ENCODE peak calls at places on chromosomes 1 and 21, in ten cellular contexts. One of them, this sample, is unnamed.

GRCh38 chr1:38308780-38309179 is 262.2 kb upstream of the POU3F1 start:
- DNase-seq in ACHN: no peak
- DNase-seq in GM12865: no peak
- DNase-seq in coronary artery: no peak
- DNase-seq in AG10803: peak; percentile 5
- DNase-seq in NCI-H2081 treated with DMSO at 0.1 percent for 48 hours: no peak
- DNase-seq in stimulated activated naive CD8-positive, alpha-beta T cell treated with anti-CD3 and anti-CD28 coated beads, Interleukin-15, Interleukin-2, amounts not matched to agents 100 U/mL and 50 U/mL, for 24 hours: no peak
- DNase-seq in CD8-positive, alpha-beta memory T cell: no peak
- DNase-seq in stimulated activated CD4-positive, alpha-beta T cell treated with anti-CD3 and anti-CD28 coated beads, Interleukin-1b, Interleukin-23, amount 100 ng/mL, for 48 hours: no peak
- DNase-seq in nucleus accumbens: no peak
- DNase-seq in this sample: no peak

GRCh38 chr1:200880212-200880611 is 7.4 kb downstream of the GPR25 start:
- DNase-seq in ACHN: no peak
- DNase-seq in GM12865: peak; percentile 78
- DNase-seq in coronary artery: no peak
- DNase-seq in AG10803: no peak
- DNase-seq in NCI-H2081 treated with DMSO at 0.1 percent for 48 hours: no peak
- DNase-seq in stimulated activated naive CD8-positive, alpha-beta T cell treated with anti-CD3 and anti-CD28 coated beads, Interleukin-15, Interleukin-2, amounts not matched to agents 100 U/mL and 50 U/mL, for 24 hours: no peak
- DNase-seq in CD8-positive, alpha-beta memory T cell: no peak
- DNase-seq in stimulated activated CD4-positive, alpha-beta T cell treated with anti-CD3 and anti-CD28 coated beads, Interleukin-1b, Interleukin-23, amount 100 ng/mL, for 48 hours: peak; percentile 51
- DNase-seq in nucleus accumbens: no peak
- DNase-seq in this sample: no peak

GRCh38 chr1:9825101-9826074 is 1.6 kb upstream of the CLSTN1 start:
- DNase-seq in ACHN: peak; percentile 92
- DNase-seq in GM12865: peak; percentile 58
- DNase-seq in coronary artery: no peak
- DNase-seq in AG10803: peak; percentile 36
- DNase-seq in NCI-H2081 treated with DMSO at 0.1 percent for 48 hours: no peak
- DNase-seq in stimulated activated naive CD8-positive, alpha-beta T cell treated with anti-CD3 and anti-CD28 coated beads, Interleukin-15, Interleukin-2, amounts not matched to agents 100 U/mL and 50 U/mL, for 24 hours: peak; percentile 42
- DNase-seq in CD8-positive, alpha-beta memory T cell: peak; percentile 44
- DNase-seq in stimulated activated CD4-positive, alpha-beta T cell treated with anti-CD3 and anti-CD28 coated beads, Interleukin-1b, Interleukin-23, amount 100 ng/mL, for 48 hours: peak; percentile 24
- DNase-seq in nucleus accumbens: no peak
- DNase-seq in this sample: peak; percentile 32

GRCh38 chr1:203304919-203305808 is at the start of gene BTG2:
- DNase-seq in ACHN: peak; percentile 94
- DNase-seq in GM12865: peak; percentile 96
- DNase-seq in coronary artery: peak; percentile 97
- DNase-seq in AG10803: peak; percentile 83
- DNase-seq in NCI-H2081 treated with DMSO at 0.1 percent for 48 hours: peak; percentile 78
- DNase-seq in stimulated activated naive CD8-positive, alpha-beta T cell treated with anti-CD3 and anti-CD28 coated beads, Interleukin-15, Interleukin-2, amounts not matched to agents 100 U/mL and 50 U/mL, for 24 hours: peak; percentile 93
- DNase-seq in CD8-positive, alpha-beta memory T cell: peak; percentile 89
- DNase-seq in stimulated activated CD4-positive, alpha-beta T cell treated with anti-CD3 and anti-CD28 coated beads, Interleukin-1b, Interleukin-23, amount 100 ng/mL, for 48 hours: peak; percentile 93
- DNase-seq in nucleus accumbens: peak; percentile 91
- DNase-seq in this sample: peak; percentile 66

GRCh38 chr1:78102082-78102481 is 56.3 kb downstream of the GIPC2 start:
- DNase-seq in ACHN: peak; percentile 82
- DNase-seq in GM12865: no peak
- DNase-seq in coronary artery: no peak
- DNase-seq in AG10803: peak; percentile 82
- DNase-seq in NCI-H2081 treated with DMSO at 0.1 percent for 48 hours: no peak
- DNase-seq in stimulated activated naive CD8-positive, alpha-beta T cell treated with anti-CD3 and anti-CD28 coated beads, Interleukin-15, Interleukin-2, amounts not matched to agents 100 U/mL and 50 U/mL, for 24 hours: no peak
- DNase-seq in CD8-positive, alpha-beta memory T cell: no peak
- DNase-seq in stimulated activated CD4-positive, alpha-beta T cell treated with anti-CD3 and anti-CD28 coated beads, Interleukin-1b, Interleukin-23, amount 100 ng/mL, for 48 hours: no peak
- DNase-seq in nucleus accumbens: no peak
- DNase-seq in this sample: peak; percentile 70

GRCh38 chr1:176521211-176521610 is 58.2 kb downstream of the PAPPA2 start:
- DNase-seq in ACHN: no peak
- DNase-seq in GM12865: no peak
- DNase-seq in coronary artery: no peak
- DNase-seq in AG10803: no peak
- DNase-seq in NCI-H2081 treated with DMSO at 0.1 percent for 48 hours: no peak
- DNase-seq in stimulated activated naive CD8-positive, alpha-beta T cell treated with anti-CD3 and anti-CD28 coated beads, Interleukin-15, Interleukin-2, amounts not matched to agents 100 U/mL and 50 U/mL, for 24 hours: no peak
- DNase-seq in CD8-positive, alpha-beta memory T cell: no peak
- DNase-seq in stimulated activated CD4-positive, alpha-beta T cell treated with anti-CD3 and anti-CD28 coated beads, Interleukin-1b, Interleukin-23, amount 100 ng/mL, for 48 hours: no peak
- DNase-seq in nucleus accumbens: no peak
- DNase-seq in this sample: no peak

GRCh38 chr1:23421752-23422312 is 2.7 kb downstream of the TCEA3 start:
- DNase-seq in ACHN: no peak
- DNase-seq in GM12865: no peak
- DNase-seq in coronary artery: no peak
- DNase-seq in AG10803: peak; percentile 83
- DNase-seq in NCI-H2081 treated with DMSO at 0.1 percent for 48 hours: no peak
- DNase-seq in stimulated activated naive CD8-positive, alpha-beta T cell treated with anti-CD3 and anti-CD28 coated beads, Interleukin-15, Interleukin-2, amounts not matched to agents 100 U/mL and 50 U/mL, for 24 hours: no peak
- DNase-seq in CD8-positive, alpha-beta memory T cell: no peak
- DNase-seq in stimulated activated CD4-positive, alpha-beta T cell treated with anti-CD3 and anti-CD28 coated beads, Interleukin-1b, Interleukin-23, amount 100 ng/mL, for 48 hours: no peak
- DNase-seq in nucleus accumbens: no peak
- DNase-seq in this sample: peak; percentile 55

GRCh38 chr1:116211294-116211693 is 100.1 kb downstream of the MAB21L3 start:
- DNase-seq in ACHN: no peak
- DNase-seq in GM12865: no peak
- DNase-seq in coronary artery: no peak
- DNase-seq in AG10803: no peak
- DNase-seq in NCI-H2081 treated with DMSO at 0.1 percent for 48 hours: no peak
- DNase-seq in stimulated activated naive CD8-positive, alpha-beta T cell treated with anti-CD3 and anti-CD28 coated beads, Interleukin-15, Interleukin-2, amounts not matched to agents 100 U/mL and 50 U/mL, for 24 hours: no peak
- DNase-seq in CD8-positive, alpha-beta memory T cell: no peak
- DNase-seq in stimulated activated CD4-positive, alpha-beta T cell treated with anti-CD3 and anti-CD28 coated beads, Interleukin-1b, Interleukin-23, amount 100 ng/mL, for 48 hours: no peak
- DNase-seq in nucleus accumbens: no peak
- DNase-seq in this sample: no peak

GRCh38 chr1:70674981-70675685 is 264.1 kb downstream of the CTH start:
- DNase-seq in ACHN: no peak
- DNase-seq in GM12865: no peak
- DNase-seq in coronary artery: no peak
- DNase-seq in AG10803: no peak
- DNase-seq in NCI-H2081 treated with DMSO at 0.1 percent for 48 hours: no peak
- DNase-seq in stimulated activated naive CD8-positive, alpha-beta T cell treated with anti-CD3 and anti-CD28 coated beads, Interleukin-15, Interleukin-2, amounts not matched to agents 100 U/mL and 50 U/mL, for 24 hours: no peak
- DNase-seq in CD8-positive, alpha-beta memory T cell: no peak
- DNase-seq in stimulated activated CD4-positive, alpha-beta T cell treated with anti-CD3 and anti-CD28 coated beads, Interleukin-1b, Interleukin-23, amount 100 ng/mL, for 48 hours: no peak
- DNase-seq in nucleus accumbens: no peak
- DNase-seq in this sample: no peak

GRCh38 chr1:29900727-29901126 is 664.4 kb downstream of the PTPRU start:
- DNase-seq in ACHN: no peak
- DNase-seq in GM12865: no peak
- DNase-seq in coronary artery: no peak
- DNase-seq in AG10803: no peak
- DNase-seq in NCI-H2081 treated with DMSO at 0.1 percent for 48 hours: no peak
- DNase-seq in stimulated activated naive CD8-positive, alpha-beta T cell treated with anti-CD3 and anti-CD28 coated beads, Interleukin-15, Interleukin-2, amounts not matched to agents 100 U/mL and 50 U/mL, for 24 hours: no peak
- DNase-seq in CD8-positive, alpha-beta memory T cell: no peak
- DNase-seq in stimulated activated CD4-positive, alpha-beta T cell treated with anti-CD3 and anti-CD28 coated beads, Interleukin-1b, Interleukin-23, amount 100 ng/mL, for 48 hours: no peak
- DNase-seq in nucleus accumbens: no peak
- DNase-seq in this sample: no peak

GRCh38 chr1:29698033-29698432 is 461.7 kb downstream of the PTPRU start:
- DNase-seq in ACHN: peak; percentile 51
- DNase-seq in GM12865: peak; percentile 16
- DNase-seq in coronary artery: no peak
- DNase-seq in AG10803: peak; percentile 63
- DNase-seq in NCI-H2081 treated with DMSO at 0.1 percent for 48 hours: no peak
- DNase-seq in stimulated activated naive CD8-positive, alpha-beta T cell treated with anti-CD3 and anti-CD28 coated beads, Interleukin-15, Interleukin-2, amounts not matched to agents 100 U/mL and 50 U/mL, for 24 hours: no peak
- DNase-seq in CD8-positive, alpha-beta memory T cell: no peak
- DNase-seq in stimulated activated CD4-positive, alpha-beta T cell treated with anti-CD3 and anti-CD28 coated beads, Interleukin-1b, Interleukin-23, amount 100 ng/mL, for 48 hours: no peak
- DNase-seq in nucleus accumbens: no peak
- DNase-seq in this sample: no peak

GRCh38 chr21:29238967-29239289 is 59.8 kb upstream of the BACH1 start:
- DNase-seq in ACHN: no peak
- DNase-seq in GM12865: no peak
- DNase-seq in coronary artery: no peak
- DNase-seq in AG10803: peak; percentile 31
- DNase-seq in NCI-H2081 treated with DMSO at 0.1 percent for 48 hours: no peak
- DNase-seq in stimulated activated naive CD8-positive, alpha-beta T cell treated with anti-CD3 and anti-CD28 coated beads, Interleukin-15, Interleukin-2, amounts not matched to agents 100 U/mL and 50 U/mL, for 24 hours: no peak
- DNase-seq in CD8-positive, alpha-beta memory T cell: no peak
- DNase-seq in stimulated activated CD4-positive, alpha-beta T cell treated with anti-CD3 and anti-CD28 coated beads, Interleukin-1b, Interleukin-23, amount 100 ng/mL, for 48 hours: no peak
- DNase-seq in nucleus accumbens: no peak
- DNase-seq in this sample: no peak

GRCh38 chr1:84653130-84653680 is 37.1 kb downstream of the SSX2IP start:
- DNase-seq in ACHN: no peak
- DNase-seq in GM12865: no peak
- DNase-seq in coronary artery: no peak
- DNase-seq in AG10803: peak; percentile 12
- DNase-seq in NCI-H2081 treated with DMSO at 0.1 percent for 48 hours: no peak
- DNase-seq in stimulated activated naive CD8-positive, alpha-beta T cell treated with anti-CD3 and anti-CD28 coated beads, Interleukin-15, Interleukin-2, amounts not matched to agents 100 U/mL and 50 U/mL, for 24 hours: no peak
- DNase-seq in CD8-positive, alpha-beta memory T cell: no peak
- DNase-seq in stimulated activated CD4-positive, alpha-beta T cell treated with anti-CD3 and anti-CD28 coated beads, Interleukin-1b, Interleukin-23, amount 100 ng/mL, for 48 hours: no peak
- DNase-seq in nucleus accumbens: no peak
- DNase-seq in this sample: no peak

GRCh38 chr1:19436716-19437476 is 48.4 kb downstream of the CAPZB start:
- DNase-seq in ACHN: no peak
- DNase-seq in GM12865: no peak
- DNase-seq in coronary artery: peak; percentile 88
- DNase-seq in AG10803: no peak
- DNase-seq in NCI-H2081 treated with DMSO at 0.1 percent for 48 hours: no peak
- DNase-seq in stimulated activated naive CD8-positive, alpha-beta T cell treated with anti-CD3 and anti-CD28 coated beads, Interleukin-15, Interleukin-2, amounts not matched to agents 100 U/mL and 50 U/mL, for 24 hours: no peak
- DNase-seq in CD8-positive, alpha-beta memory T cell: no peak
- DNase-seq in stimulated activated CD4-positive, alpha-beta T cell treated with anti-CD3 and anti-CD28 coated beads, Interleukin-1b, Interleukin-23, amount 100 ng/mL, for 48 hours: no peak
- DNase-seq in nucleus accumbens: no peak
- DNase-seq in this sample: no peak

GRCh38 chr1:7289694-7290093 is 481.4 kb upstream of the VAMP3 start:
- DNase-seq in ACHN: no peak
- DNase-seq in GM12865: no peak
- DNase-seq in coronary artery: no peak
- DNase-seq in AG10803: no peak
- DNase-seq in NCI-H2081 treated with DMSO at 0.1 percent for 48 hours: no peak
- DNase-seq in stimulated activated naive CD8-positive, alpha-beta T cell treated with anti-CD3 and anti-CD28 coated beads, Interleukin-15, Interleukin-2, amounts not matched to agents 100 U/mL and 50 U/mL, for 24 hours: no peak
- DNase-seq in CD8-positive, alpha-beta memory T cell: no peak
- DNase-seq in stimulated activated CD4-positive, alpha-beta T cell treated with anti-CD3 and anti-CD28 coated beads, Interleukin-1b, Interleukin-23, amount 100 ng/mL, for 48 hours: no peak
- DNase-seq in nucleus accumbens: no peak
- DNase-seq in this sample: no peak

GRCh38 chr1:29682171-29682917 is 446.0 kb downstream of the PTPRU start:
- DNase-seq in ACHN: no peak
- DNase-seq in GM12865: no peak
- DNase-seq in coronary artery: peak; percentile 66
- DNase-seq in AG10803: no peak
- DNase-seq in NCI-H2081 treated with DMSO at 0.1 percent for 48 hours: no peak
- DNase-seq in stimulated activated naive CD8-positive, alpha-beta T cell treated with anti-CD3 and anti-CD28 coated beads, Interleukin-15, Interleukin-2, amounts not matched to agents 100 U/mL and 50 U/mL, for 24 hours: no peak
- DNase-seq in CD8-positive, alpha-beta memory T cell: no peak
- DNase-seq in stimulated activated CD4-positive, alpha-beta T cell treated with anti-CD3 and anti-CD28 coated beads, Interleukin-1b, Interleukin-23, amount 100 ng/mL, for 48 hours: no peak
- DNase-seq in nucleus accumbens: no peak
- DNase-seq in this sample: no peak

GRCh38 chr1:152110860-152111514 is 4.3 kb downstream of the TCHH start:
- DNase-seq in ACHN: peak; percentile 72
- DNase-seq in GM12865: peak; percentile 55
- DNase-seq in coronary artery: no peak
- DNase-seq in AG10803: peak; percentile 49
- DNase-seq in NCI-H2081 treated with DMSO at 0.1 percent for 48 hours: no peak
- DNase-seq in stimulated activated naive CD8-positive, alpha-beta T cell treated with anti-CD3 and anti-CD28 coated beads, Interleukin-15, Interleukin-2, amounts not matched to agents 100 U/mL and 50 U/mL, for 24 hours: peak; percentile 40
- DNase-seq in CD8-positive, alpha-beta memory T cell: no peak
- DNase-seq in stimulated activated CD4-positive, alpha-beta T cell treated with anti-CD3 and anti-CD28 coated beads, Interleukin-1b, Interleukin-23, amount 100 ng/mL, for 48 hours: peak; percentile 27
- DNase-seq in nucleus accumbens: no peak
- DNase-seq in this sample: no peak

GRCh38 chr1:87134625-87135024 is 194.1 kb upstream of the LMO4 start:
- DNase-seq in ACHN: no peak
- DNase-seq in GM12865: no peak
- DNase-seq in coronary artery: no peak
- DNase-seq in AG10803: no peak
- DNase-seq in NCI-H2081 treated with DMSO at 0.1 percent for 48 hours: no peak
- DNase-seq in stimulated activated naive CD8-positive, alpha-beta T cell treated with anti-CD3 and anti-CD28 coated beads, Interleukin-15, Interleukin-2, amounts not matched to agents 100 U/mL and 50 U/mL, for 24 hours: no peak
- DNase-seq in CD8-positive, alpha-beta memory T cell: no peak
- DNase-seq in stimulated activated CD4-positive, alpha-beta T cell treated with anti-CD3 and anti-CD28 coated beads, Interleukin-1b, Interleukin-23, amount 100 ng/mL, for 48 hours: no peak
- DNase-seq in nucleus accumbens: peak; percentile 6
- DNase-seq in this sample: no peak

GRCh38 chr1:9881838-9882249 is 28.2 kb downstream of the CTNNBIP1 start:
- DNase-seq in ACHN: peak; percentile 76
- DNase-seq in GM12865: no peak
- DNase-seq in coronary artery: no peak
- DNase-seq in AG10803: peak; percentile 75
- DNase-seq in NCI-H2081 treated with DMSO at 0.1 percent for 48 hours: no peak
- DNase-seq in stimulated activated naive CD8-positive, alpha-beta T cell treated with anti-CD3 and anti-CD28 coated beads, Interleukin-15, Interleukin-2, amounts not matched to agents 100 U/mL and 50 U/mL, for 24 hours: no peak
- DNase-seq in CD8-positive, alpha-beta memory T cell: no peak
- DNase-seq in stimulated activated CD4-positive, alpha-beta T cell treated with anti-CD3 and anti-CD28 coated beads, Interleukin-1b, Interleukin-23, amount 100 ng/mL, for 48 hours: no peak
- DNase-seq in nucleus accumbens: no peak
- DNase-seq in this sample: no peak

GRCh38 chr1:82838066-82838465 is 1037.3 kb downstream of the ADGRL2 start:
- DNase-seq in ACHN: peak; percentile 42
- DNase-seq in GM12865: no peak
- DNase-seq in coronary artery: no peak
- DNase-seq in AG10803: peak; percentile 6
- DNase-seq in NCI-H2081 treated with DMSO at 0.1 percent for 48 hours: no peak
- DNase-seq in stimulated activated naive CD8-positive, alpha-beta T cell treated with anti-CD3 and anti-CD28 coated beads, Interleukin-15, Interleukin-2, amounts not matched to agents 100 U/mL and 50 U/mL, for 24 hours: no peak
- DNase-seq in CD8-positive, alpha-beta memory T cell: no peak
- DNase-seq in stimulated activated CD4-positive, alpha-beta T cell treated with anti-CD3 and anti-CD28 coated beads, Interleukin-1b, Interleukin-23, amount 100 ng/mL, for 48 hours: no peak
- DNase-seq in nucleus accumbens: no peak
- DNase-seq in this sample: no peak

GRCh38 chr1:177122461-177122860 is 42.1 kb downstream of the ASTN1 start:
- DNase-seq in ACHN: no peak
- DNase-seq in GM12865: no peak
- DNase-seq in coronary artery: no peak
- DNase-seq in AG10803: no peak
- DNase-seq in NCI-H2081 treated with DMSO at 0.1 percent for 48 hours: no peak
- DNase-seq in stimulated activated naive CD8-positive, alpha-beta T cell treated with anti-CD3 and anti-CD28 coated beads, Interleukin-15, Interleukin-2, amounts not matched to agents 100 U/mL and 50 U/mL, for 24 hours: no peak
- DNase-seq in CD8-positive, alpha-beta memory T cell: no peak
- DNase-seq in stimulated activated CD4-positive, alpha-beta T cell treated with anti-CD3 and anti-CD28 coated beads, Interleukin-1b, Interleukin-23, amount 100 ng/mL, for 48 hours: no peak
- DNase-seq in nucleus accumbens: no peak
- DNase-seq in this sample: no peak

GRCh38 chr1:27141266-27142003 is 13.5 kb downstream of the SLC9A1 start:
- DNase-seq in ACHN: no peak
- DNase-seq in GM12865: no peak
- DNase-seq in coronary artery: no peak
- DNase-seq in AG10803: no peak
- DNase-seq in NCI-H2081 treated with DMSO at 0.1 percent for 48 hours: no peak
- DNase-seq in stimulated activated naive CD8-positive, alpha-beta T cell treated with anti-CD3 and anti-CD28 coated beads, Interleukin-15, Interleukin-2, amounts not matched to agents 100 U/mL and 50 U/mL, for 24 hours: no peak
- DNase-seq in CD8-positive, alpha-beta memory T cell: no peak
- DNase-seq in stimulated activated CD4-positive, alpha-beta T cell treated with anti-CD3 and anti-CD28 coated beads, Interleukin-1b, Interleukin-23, amount 100 ng/mL, for 48 hours: no peak
- DNase-seq in nucleus accumbens: no peak
- DNase-seq in this sample: no peak

GRCh38 chr1:13520985-13521384 is 7.2 kb upstream of the LRRC38 start:
- DNase-seq in ACHN: no peak
- DNase-seq in GM12865: no peak
- DNase-seq in coronary artery: no peak
- DNase-seq in AG10803: no peak
- DNase-seq in NCI-H2081 treated with DMSO at 0.1 percent for 48 hours: no peak
- DNase-seq in stimulated activated naive CD8-positive, alpha-beta T cell treated with anti-CD3 and anti-CD28 coated beads, Interleukin-15, Interleukin-2, amounts not matched to agents 100 U/mL and 50 U/mL, for 24 hours: no peak
- DNase-seq in CD8-positive, alpha-beta memory T cell: no peak
- DNase-seq in stimulated activated CD4-positive, alpha-beta T cell treated with anti-CD3 and anti-CD28 coated beads, Interleukin-1b, Interleukin-23, amount 100 ng/mL, for 48 hours: no peak
- DNase-seq in nucleus accumbens: no peak
- DNase-seq in this sample: no peak

GRCh38 chr1:156471496-156472490 is 28.8 kb downstream of the MEF2D start:
- DNase-seq in ACHN: no peak
- DNase-seq in GM12865: no peak
- DNase-seq in coronary artery: peak; percentile 97
- DNase-seq in AG10803: no peak
- DNase-seq in NCI-H2081 treated with DMSO at 0.1 percent for 48 hours: peak; percentile 99
- DNase-seq in stimulated activated naive CD8-positive, alpha-beta T cell treated with anti-CD3 and anti-CD28 coated beads, Interleukin-15, Interleukin-2, amounts not matched to agents 100 U/mL and 50 U/mL, for 24 hours: no peak
- DNase-seq in CD8-positive, alpha-beta memory T cell: no peak
- DNase-seq in stimulated activated CD4-positive, alpha-beta T cell treated with anti-CD3 and anti-CD28 coated beads, Interleukin-1b, Interleukin-23, amount 100 ng/mL, for 48 hours: no peak
- DNase-seq in nucleus accumbens: no peak
- DNase-seq in this sample: no peak

GRCh38 chr1:9338354-9339250 is 45.9 kb downstream of the SPSB1 start:
- DNase-seq in ACHN: no peak
- DNase-seq in GM12865: no peak
- DNase-seq in coronary artery: no peak
- DNase-seq in AG10803: peak; percentile 44
- DNase-seq in NCI-H2081 treated with DMSO at 0.1 percent for 48 hours: no peak
- DNase-seq in stimulated activated naive CD8-positive, alpha-beta T cell treated with anti-CD3 and anti-CD28 coated beads, Interleukin-15, Interleukin-2, amounts not matched to agents 100 U/mL and 50 U/mL, for 24 hours: no peak
- DNase-seq in CD8-positive, alpha-beta memory T cell: no peak
- DNase-seq in stimulated activated CD4-positive, alpha-beta T cell treated with anti-CD3 and anti-CD28 coated beads, Interleukin-1b, Interleukin-23, amount 100 ng/mL, for 48 hours: no peak
- DNase-seq in nucleus accumbens: no peak
- DNase-seq in this sample: no peak

GRCh38 chr1:196701144-196701543 is 49.3 kb downstream of the CFH start:
- DNase-seq in ACHN: no peak
- DNase-seq in GM12865: no peak
- DNase-seq in coronary artery: no peak
- DNase-seq in AG10803: no peak
- DNase-seq in NCI-H2081 treated with DMSO at 0.1 percent for 48 hours: no peak
- DNase-seq in stimulated activated naive CD8-positive, alpha-beta T cell treated with anti-CD3 and anti-CD28 coated beads, Interleukin-15, Interleukin-2, amounts not matched to agents 100 U/mL and 50 U/mL, for 24 hours: no peak
- DNase-seq in CD8-positive, alpha-beta memory T cell: no peak
- DNase-seq in stimulated activated CD4-positive, alpha-beta T cell treated with anti-CD3 and anti-CD28 coated beads, Interleukin-1b, Interleukin-23, amount 100 ng/mL, for 48 hours: no peak
- DNase-seq in nucleus accumbens: no peak
- DNase-seq in this sample: no peak

GRCh38 chr1:25879675-25880074 is 4.2 kb upstream of the PAQR7 start:
- DNase-seq in ACHN: no peak
- DNase-seq in GM12865: no peak
- DNase-seq in coronary artery: no peak
- DNase-seq in AG10803: no peak
- DNase-seq in NCI-H2081 treated with DMSO at 0.1 percent for 48 hours: no peak
- DNase-seq in stimulated activated naive CD8-positive, alpha-beta T cell treated with anti-CD3 and anti-CD28 coated beads, Interleukin-15, Interleukin-2, amounts not matched to agents 100 U/mL and 50 U/mL, for 24 hours: no peak
- DNase-seq in CD8-positive, alpha-beta memory T cell: no peak
- DNase-seq in stimulated activated CD4-positive, alpha-beta T cell treated with anti-CD3 and anti-CD28 coated beads, Interleukin-1b, Interleukin-23, amount 100 ng/mL, for 48 hours: no peak
- DNase-seq in nucleus accumbens: no peak
- DNase-seq in this sample: no peak

GRCh38 chr1:24720152-24720551 is 25.1 kb upstream of the CLIC4 start:
- DNase-seq in ACHN: no peak
- DNase-seq in GM12865: no peak
- DNase-seq in coronary artery: peak; percentile 91
- DNase-seq in AG10803: peak; percentile 60
- DNase-seq in NCI-H2081 treated with DMSO at 0.1 percent for 48 hours: no peak
- DNase-seq in stimulated activated naive CD8-positive, alpha-beta T cell treated with anti-CD3 and anti-CD28 coated beads, Interleukin-15, Interleukin-2, amounts not matched to agents 100 U/mL and 50 U/mL, for 24 hours: no peak
- DNase-seq in CD8-positive, alpha-beta memory T cell: no peak
- DNase-seq in stimulated activated CD4-positive, alpha-beta T cell treated with anti-CD3 and anti-CD28 coated beads, Interleukin-1b, Interleukin-23, amount 100 ng/mL, for 48 hours: no peak
- DNase-seq in nucleus accumbens: no peak
- DNase-seq in this sample: no peak

This sample was measured in fibroblast of the conjunctiva.